ENCODE peak calls at places on chromosomes 1 and 21, in eight cellular contexts. E, I, P, A, C, O, Q and V are unnamed samples.

GRCh38 chr1:185795181-185795580 is 61.0 kb downstream of the HMCN1 start:
- DNase-seq in O (no peak), P (no peak), C (no peak), Q (no peak), A (no peak), E (peak; percentile 29), I (no peak), V (no peak)

GRCh38 chr1:212782422-212783154 is 9.0 kb downstream of the NSL1 start:
- DNase-seq in A (peak; percentile 20), E (peak; percentile 38), P (peak; percentile 52), C (no peak), Q (no peak), O (no peak), I (no peak), V (no peak)

GRCh38 chr1:212452323-212453155 is 19.8 kb downstream of the NENF start:
- DNase-seq in C (peak; percentile 90), P (peak; percentile 82), A (no peak), E (peak; percentile 82), I (no peak), O (no peak), Q (no peak), V (no peak)

GRCh38 chr1:9058465-9058864 is 11.0 kb downstream of the SLC2A5 start:
- DNase-seq in P (peak; percentile 37), C (no peak), A (no peak), Q (no peak), O (no peak), E (no peak), I (no peak), V (no peak)

GRCh38 chr21:37849703-37850102 is 66.6 kb downstream of the KCNJ6 start:
- DNase-seq in E (peak; percentile 49), O (no peak), I (no peak), C (no peak), P (peak; percentile 72), Q (peak; percentile 66), A (no peak), V (no peak)

GRCh38 chr1:53293123-53293522 is 34.7 kb downstream of the LRP8 start:
- DNase-seq in Q (no peak), I (no peak), E (no peak), C (peak; percentile 80), P (peak; percentile 49), O (no peak), A (no peak), V (no peak)

GRCh38 chr21:45224189-45224938 is 63.3 kb downstream of the POFUT2 start:
- DNase-seq in O (peak; percentile 42), E (peak; percentile 5), P (no peak), A (peak; percentile 55), Q (no peak), I (no peak), C (no peak), V (no peak)

GRCh38 chr1:205041998-205042910 is 758 bp upstream of the CNTN2 start:
- DNase-seq in I (no peak), O (no peak), P (no peak), A (no peak), Q (no peak), C (no peak), E (no peak), V (no peak)

GRCh38 chr1:114153051-114153620 is 533 bp downstream of the SYT6 start:
- DNase-seq in C (no peak), E (no peak), Q (no peak), P (no peak), I (no peak), A (peak; percentile 32), O (no peak), V (peak; percentile 77)

GRCh38 chr1:16145030-16145987 is 10.6 kb downstream of the EPHA2 start:
- DNase-seq in A (peak; percentile 72), Q (peak; percentile 66), E (peak; percentile 93), I (peak; percentile 91), P (peak; percentile 92), O (peak; percentile 84), C (peak; percentile 87), V (peak; percentile 97)

GRCh38 chr1:206540044-206540758 is 32.9 kb downstream of the RASSF5 start:
- DNase-seq in A (no peak), P (peak; percentile 33), Q (no peak), I (peak; percentile 89), C (peak; percentile 83), O (peak; percentile 76), E (no peak), V (peak; percentile 78)

GRCh38 chr1:9231648-9232332 is 2.8 kb upstream of the H6PD start:
- DNase-seq in E (peak; percentile 54), O (no peak), C (no peak), P (no peak), A (no peak), I (no peak), Q (no peak), V (no peak)

GRCh38 chr21:32457360-32457840 is 44.9 kb downstream of the EVA1C start:
- DNase-seq in P (peak; percentile 47), Q (no peak), E (no peak), I (peak; percentile 58), A (peak; percentile 53), C (peak; percentile 75), O (peak; percentile 82), V (peak; percentile 81)

GRCh38 chr1:63799810-63800209 is 26.0 kb downstream of the ROR1 start:
- DNase-seq in E (no peak), O (no peak), I (no peak), A (no peak), Q (no peak), C (no peak), P (peak; percentile 31), V (no peak)

GRCh38 chr1:223052931-223053330 is 90.1 kb downstream of the TLR5 start:
- DNase-seq in I (no peak), O (no peak), A (no peak), C (no peak), Q (no peak), P (peak; percentile 27), E (no peak), V (no peak)

GRCh38 chr1:34929497-34929852 is at the start of gene DLGAP3:
- DNase-seq in Q (no peak), E (no peak), P (peak; percentile 20), I (no peak), O (no peak), A (peak; percentile 47), C (no peak), V (peak; percentile 79)
- H3K4me3 ChIP-seq in Q (peak within 1 kb of the TSS; percentile 10), E (peak within 1 kb of the TSS; percentile 31), P (peak within 1 kb of the TSS; percentile 62), I (peak within 1 kb of the TSS; percentile 28), O (peak within 1 kb of the TSS; percentile 8), A (peak within 1 kb of the TSS; percentile 61), C (peak within 1 kb of the TSS; percentile 64), V (peak within 1 kb of the TSS; percentile 57)

GRCh38 chr1:170471310-170471839 is 60.6 kb upstream of the GORAB start:
- DNase-seq in E (no peak), A (no peak), C (no peak), O (no peak), P (peak; percentile 22), Q (no peak), I (no peak), V (no peak)
- H3K4me3 ChIP-seq in E (no peak overlapping the region), A (no peak overlapping the region), C (no peak overlapping the region), O (no peak overlapping the region), P (no peak overlapping the region), Q (no peak overlapping the region), I (no peak overlapping the region), V (no peak overlapping the region)

GRCh38 chr1:21437341-21437640 is 2.6 kb upstream of the NBPF3 start:
- DNase-seq in A (no peak), O (no peak), E (no peak), I (no peak), Q (no peak), C (no peak), P (no peak), V (no peak)
- H3K4me3 ChIP-seq in A (no peak overlapping the region), O (no peak overlapping the region), E (peak overlapping the region; percentile 12), I (no peak overlapping the region), Q (no peak overlapping the region), C (peak overlapping the region; percentile 67), P (no peak overlapping the region), V (no peak overlapping the region)

GRCh38 chr1:85359874-85360708 is 83.7 kb upstream of the BCL10 start:
- DNase-seq in P (peak; percentile 53), I (no peak), Q (no peak), O (no peak), C (no peak), A (no peak), E (no peak), V (no peak)

GRCh38 chr1:85357817-85358216 is 81.4 kb upstream of the BCL10 start:
- DNase-seq in Q (no peak), A (no peak), I (no peak), E (no peak), C (no peak), O (no peak), P (no peak), V (no peak)

GRCh38 chr1:85352055-85352454 is 75.6 kb upstream of the BCL10 start:
- DNase-seq in A (no peak), E (no peak), P (no peak), Q (no peak), O (no peak), C (no peak), I (no peak), V (no peak)

GRCh38 chr1:85358702-85359438 is 82.4 kb upstream of the BCL10 start:
- DNase-seq in I (no peak), Q (no peak), A (no peak), P (no peak), E (no peak), O (no peak), C (no peak), V (no peak)

GRCh38 chr1:85356130-85356529 is 79.7 kb upstream of the BCL10 start:
- DNase-seq in Q (no peak), A (no peak), I (no peak), C (no peak), E (no peak), O (no peak), P (no peak), V (no peak)
- H3K4me3 ChIP-seq in Q (no peak overlapping the region), A (no peak overlapping the region), I (no peak overlapping the region), C (no peak overlapping the region), E (no peak overlapping the region), O (no peak overlapping the region), P (no peak overlapping the region), V (no peak overlapping the region)